ENCODE peak calls at places on chromosome 19, in seven cellular contexts. E is PC-3, K is GM23338, Y is HCT116, B is hepatocyte, R is neural progenitor cell, C is MM.1S. H is an unnamed sample.
A peak's percentile ranks its signal among the peaks of the same experiment; 100 is the strongest.

GRCh38 chr19:56942749-56943148 is 102.2 kb upstream of the PEG3 start:
- DNase-seq in B (peak; percentile 61), E (no peak), R (peak; percentile 25), C (no peak), Y (no peak), K (no peak), H (peak; percentile 2)

GRCh38 chr19:10420444-10421239 is at the start of gene PDE4A:
- DNase-seq in R (peak; percentile 70), C (peak; percentile 78), E (peak; percentile 33), Y (no peak), B (peak; percentile 45), K (peak; percentile 69), H (peak; percentile 68)

GRCh38 chr19:51251453-51251790 is 542 bp downstream of the SIGLECL1 start:
- DNase-seq in E (no peak), R (no peak), C (no peak), K (no peak), Y (no peak), B (no peak), H (no peak)

GRCh38 chr19:18883530-18884304 is 12.2 kb downstream of the CERS1 start:
- DNase-seq in R (no peak), K (no peak), C (peak; percentile 1), Y (no peak), B (no peak), E (no peak), H (no peak)

GRCh38 chr19:48678201-48678600 is 5.4 kb upstream of the NTN5 start:
- DNase-seq in C (no peak), Y (no peak), E (no peak), B (peak; percentile 44), R (no peak), K (no peak), H (no peak)

GRCh38 chr19:41808663-41809566 is 12.5 kb downstream of the CEACAM3 start:
- DNase-seq in C (no peak), R (no peak), K (no peak), E (no peak), B (no peak), Y (no peak), H (no peak)

GRCh38 chr19:8629996-8630683 is at the start of gene NFILZ:
- DNase-seq in C (no peak), K (no peak), Y (no peak), B (no peak), R (no peak), E (no peak), H (no peak)

GRCh38 chr19:54364775-54365257 is at the start of gene LAIR1:
- DNase-seq in R (no peak), C (peak; percentile 13), E (no peak), B (no peak), Y (no peak), K (no peak), H (no peak)

GRCh38 chr19:42850981-42851717 is 28.4 kb downstream of the PSG1 start:
- DNase-seq in B (no peak), R (no peak), Y (peak; percentile 18), K (no peak), E (peak; percentile 92), C (no peak), H (peak; percentile 98)

GRCh38 chr19:56324425-56324824 is 9.8 kb upstream of the ZSCAN5A start:
- DNase-seq in E (no peak), R (no peak), C (no peak), K (no peak), Y (no peak), B (no peak), H (no peak)

GRCh38 chr19:45354443-45354842 is 13.9 kb downstream of the KLC3 start:
- DNase-seq in E (no peak), C (no peak), R (no peak), Y (no peak), K (no peak), B (no peak), H (no peak)
- H2AFZ ChIP-seq in E (no peak overlapping the region), C (no peak overlapping the region), R (no peak overlapping the region), Y (no peak overlapping the region), K (no peak overlapping the region), B (no peak overlapping the region), H (no peak overlapping the region)

GRCh38 chr19:16898306-16899015 is 9.7 kb downstream of the F2RL3 start:
- DNase-seq in R (no peak), E (no peak), K (no peak), C (no peak), Y (no peak), B (no peak), H (no peak)

GRCh38 chr19:16897572-16898056 is 8.8 kb downstream of the F2RL3 start:
- DNase-seq in E (no peak), K (no peak), C (no peak), B (no peak), Y (no peak), R (no peak), H (peak; percentile 51)

GRCh38 chr19:16895467-16896097 is 6.8 kb downstream of the F2RL3 start:
- DNase-seq in R (peak; percentile 50), K (no peak), B (no peak), E (no peak), Y (no peak), C (no peak), H (no peak)

GRCh38 chr19:16896913-16897571 is 8.2 kb downstream of the F2RL3 start:
- DNase-seq in Y (peak; percentile 51), C (peak; percentile 79), E (peak; percentile 76), K (peak; percentile 97), B (peak; percentile 96), R (peak; percentile 98), H (peak; percentile 95)

GRCh38 chr19:16896098-16896912 is 7.5 kb downstream of the F2RL3 start:
- DNase-seq in R (peak; percentile 59), C (no peak), B (peak; percentile 37), Y (no peak), E (no peak), K (peak; percentile 63), H (no peak)
- TF ChIP-seq EZH2phosphoT487 in R (no peak), C (no peak), B (no peak), Y (no peak), E (no peak), K (no peak), H (no peak)

GRCh38 chr19:6710273-6711077 is 10.0 kb downstream of the C3 start:
- DNase-seq in E (peak; percentile 40), Y (no peak), C (no peak), R (peak; percentile 60), B (no peak), K (peak; percentile 72), H (no peak)
- TF ChIP-seq EZH2 in E (no peak), Y (no peak), C (no peak), R (peak; percentile 43), B (no peak), K (no peak), H (no peak)

GRCh38 chr19:14070268-14071050 is 2.1 kb upstream of the MISP3 start:
- DNase-seq in C (no peak), E (no peak), B (no peak), Y (no peak), R (no peak), K (no peak), H (no peak)

GRCh38 chr19:14072535-14073231 is at the start of gene MISP3:
- DNase-seq in C (peak; percentile 67), B (peak; percentile 82), E (peak; percentile 68), Y (no peak), K (peak; percentile 46), R (peak; percentile 70), H (peak; percentile 62)

GRCh38 chr19:14073232-14073924 is 792 bp downstream of the MISP3 start:
- DNase-seq in B (peak; percentile 91), E (peak; percentile 80), Y (no peak), C (peak; percentile 83), K (peak; percentile 74), R (peak; percentile 92), H (peak; percentile 92)

GRCh38 chr19:14078406-14078805 is 5.8 kb downstream of the MISP3 start:
- DNase-seq in K (no peak), C (no peak), Y (no peak), E (no peak), R (no peak), B (no peak), H (peak; percentile 47)

DNA sequence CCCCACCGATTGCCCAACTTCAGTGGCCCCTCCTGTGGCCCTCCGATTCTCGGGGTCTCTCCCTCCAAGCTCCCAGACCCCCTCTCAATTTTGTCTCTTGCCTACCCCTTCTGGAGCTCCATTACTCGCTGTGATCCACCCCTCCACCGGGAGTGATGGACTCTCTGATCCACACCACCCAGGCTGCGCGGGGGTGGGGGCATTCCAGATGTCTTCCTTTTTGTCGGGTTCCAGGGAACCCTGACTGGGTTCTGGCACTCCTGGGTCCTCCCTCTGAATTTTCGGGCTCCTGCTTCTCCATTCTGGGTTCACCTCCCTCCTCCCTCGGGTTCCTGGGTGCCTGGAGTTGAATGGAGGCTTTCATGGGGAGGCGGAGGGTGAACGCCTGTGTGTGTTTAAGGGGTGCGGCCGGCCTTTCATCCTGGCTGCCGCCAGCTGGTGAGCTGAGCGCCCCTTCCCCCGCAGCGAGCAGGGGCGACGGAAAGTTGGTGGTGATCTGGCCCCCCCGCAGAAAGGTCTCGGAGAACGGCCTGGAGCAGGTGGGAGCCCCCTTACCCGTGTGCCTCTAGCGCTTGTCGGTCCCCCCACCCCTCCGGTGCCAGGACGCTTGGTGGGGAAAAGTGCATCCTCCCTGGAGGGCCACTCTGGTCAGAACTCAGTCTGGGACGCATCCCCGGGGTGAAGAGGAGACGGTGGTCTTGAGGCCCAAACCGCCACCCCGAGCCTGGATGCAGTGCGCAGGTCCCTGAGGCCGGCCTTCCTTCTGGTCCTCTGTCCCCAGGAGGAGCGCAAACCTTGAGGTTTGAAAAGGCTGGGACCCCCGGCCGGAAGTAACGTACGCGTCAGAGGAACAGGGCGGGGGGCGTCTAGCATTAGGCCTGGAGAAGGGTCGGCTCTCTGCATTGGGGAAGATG is 1.6 kb downstream of the MISP3 start:
- DNase-seq in C (no peak), Y (no peak), E (peak; percentile 46), B (peak; percentile 62), R (no peak), K (no peak), H (peak; percentile 59)
- H2AFZ ChIP-seq in C (peak overlapping the region; percentile 86), Y (peak overlapping the region; percentile 7), E (peak overlapping the region; percentile 90), B (peak overlapping the region; percentile 76), R (peak overlapping the region; percentile 92), K (peak overlapping the region; percentile 92), H (peak overlapping the region; percentile 97)